ENCODE peak calls at places on chromosome 1, in six cellular contexts. One of them, this sample, is unnamed.

GRCh38 chr1:214880956-214881355 is 201.6 kb upstream of the KCNK2 start:
- DNase-seq in left lung: no peak
- DNase-seq in lung: no peak
- DNase-seq in GM23248: no peak
- DNase-seq in effector memory CD4-positive, alpha-beta T cell: no peak
- DNase-seq in body of pancreas: no peak
- DNase-seq in this sample: no peak

GRCh38 chr1:29454616-29455380 is 218.5 kb downstream of the PTPRU start:
- DNase-seq in left lung: no peak
- DNase-seq in lung: no peak
- DNase-seq in GM23248: no peak
- DNase-seq in effector memory CD4-positive, alpha-beta T cell: no peak
- DNase-seq in body of pancreas: no peak
- DNase-seq in this sample: no peak

GRCh38 chr1:84988588-84988987 is 8.3 kb downstream of the MCOLN2 start:
- DNase-seq in left lung: no peak
- DNase-seq in lung: no peak
- DNase-seq in GM23248: no peak
- DNase-seq in effector memory CD4-positive, alpha-beta T cell: no peak
- DNase-seq in body of pancreas: no peak
- DNase-seq in this sample: no peak

GRCh38 chr1:232223309-232223708 is 406.6 kb downstream of the SIPA1L2 start:
- DNase-seq in left lung: no peak
- DNase-seq in lung: no peak
- DNase-seq in GM23248: no peak
- DNase-seq in effector memory CD4-positive, alpha-beta T cell: no peak
- DNase-seq in body of pancreas: no peak
- DNase-seq in this sample: no peak

GRCh38 chr1:154403300-154403943 is 1.7 kb upstream of the IL6R start:
- DNase-seq in left lung: no peak
- DNase-seq in lung: no peak
- DNase-seq in GM23248: no peak
- DNase-seq in effector memory CD4-positive, alpha-beta T cell: peak
- DNase-seq in body of pancreas: no peak
- DNase-seq in this sample: peak

GRCh38 chr1:166488327-166488726 is 321.5 kb upstream of the FAM78B start:
- DNase-seq in left lung: no peak
- DNase-seq in lung: no peak
- DNase-seq in GM23248: no peak
- DNase-seq in effector memory CD4-positive, alpha-beta T cell: no peak
- DNase-seq in body of pancreas: no peak
- DNase-seq in this sample: no peak

GRCh38 chr1:59759156-59759925 is 55.4 kb upstream of the HOOK1 start:
- DNase-seq in left lung: peak
- DNase-seq in lung: peak
- DNase-seq in GM23248: peak
- DNase-seq in effector memory CD4-positive, alpha-beta T cell: peak
- DNase-seq in body of pancreas: peak
- DNase-seq in this sample: peak

GRCh38 chr1:91511386-91511785 is 10.7 kb downstream of the CDC7 start:
- DNase-seq in left lung: no peak
- DNase-seq in lung: no peak
- DNase-seq in GM23248: peak
- DNase-seq in effector memory CD4-positive, alpha-beta T cell: no peak
- DNase-seq in body of pancreas: no peak
- DNase-seq in this sample: no peak

GRCh38 chr1:193909406-193909805 is 723.0 kb upstream of the B3GALT2 start:
- DNase-seq in left lung: no peak
- DNase-seq in lung: no peak
- DNase-seq in GM23248: no peak
- DNase-seq in effector memory CD4-positive, alpha-beta T cell: no peak
- DNase-seq in body of pancreas: no peak
- DNase-seq in this sample: no peak

GRCh38 chr1:197671920-197672319 is 103.4 kb downstream of the DENND1B start:
- DNase-seq in left lung: no peak
- DNase-seq in lung: no peak
- DNase-seq in GM23248: no peak
- DNase-seq in effector memory CD4-positive, alpha-beta T cell: no peak
- DNase-seq in body of pancreas: no peak
- DNase-seq in this sample: no peak

DNA sequence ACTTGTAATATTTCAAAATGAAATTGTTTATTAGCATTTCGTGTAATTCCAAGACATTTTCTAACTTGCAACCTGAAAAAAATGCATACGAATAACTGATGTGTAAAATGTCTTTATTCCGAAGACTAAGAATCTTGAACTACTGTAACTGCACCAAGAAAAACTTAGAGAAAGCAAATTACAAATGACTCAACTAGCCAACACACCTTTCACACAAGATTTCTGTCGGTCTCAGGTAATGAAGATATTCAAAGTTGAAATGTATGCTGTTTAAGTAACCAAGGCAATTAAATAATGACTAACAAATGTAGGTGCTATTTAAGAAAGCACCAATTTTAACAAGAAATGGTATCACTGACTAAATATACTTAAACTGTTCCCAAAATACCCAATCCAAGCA is 2.1 kb downstream of the CLSTN1 start:
- DNase-seq in left lung: no peak
- DNase-seq in lung: no peak
- DNase-seq in GM23248: no peak
- DNase-seq in effector memory CD4-positive, alpha-beta T cell: no peak
- DNase-seq in body of pancreas: no peak
- DNase-seq in this sample: no peak
- H3K4me3 ChIP-seq in left lung: no peak
- H3K4me3 ChIP-seq in lung: no peak
- H3K4me3 ChIP-seq in GM23248: peak
- H3K4me3 ChIP-seq in effector memory CD4-positive, alpha-beta T cell: no peak
- H3K4me3 ChIP-seq in body of pancreas: no peak
- H3K4me3 ChIP-seq in this sample: no peak

GRCh38 chr1:43622471-43622870 is 27.5 kb upstream of the KDM4A start:
- DNase-seq in left lung: no peak
- DNase-seq in lung: no peak
- DNase-seq in GM23248: peak
- DNase-seq in effector memory CD4-positive, alpha-beta T cell: no peak
- DNase-seq in body of pancreas: no peak
- DNase-seq in this sample: no peak
- H3K27ac ChIP-seq in left lung: no peak
- H3K27ac ChIP-seq in lung: no peak
- H3K27ac ChIP-seq in GM23248: no peak
- H3K27ac ChIP-seq in effector memory CD4-positive, alpha-beta T cell: no peak
- H3K27ac ChIP-seq in body of pancreas: no peak
- H3K27ac ChIP-seq in this sample: no peak

GRCh38 chr1:99713006-99713405 is 53.4 kb downstream of the FRRS1 start:
- DNase-seq in left lung: no peak
- DNase-seq in lung: no peak
- DNase-seq in GM23248: no peak
- DNase-seq in effector memory CD4-positive, alpha-beta T cell: no peak
- DNase-seq in body of pancreas: no peak
- DNase-seq in this sample: no peak
- H3K4me3 ChIP-seq in left lung: no peak
- H3K4me3 ChIP-seq in lung: no peak
- H3K4me3 ChIP-seq in GM23248: no peak
- H3K4me3 ChIP-seq in effector memory CD4-positive, alpha-beta T cell: no peak
- H3K4me3 ChIP-seq in body of pancreas: no peak
- H3K4me3 ChIP-seq in this sample: no peak

GRCh38 chr1:74963120-74963519 is 171.1 kb upstream of the LHX8 start:
- DNase-seq in left lung: no peak
- DNase-seq in lung: no peak
- DNase-seq in GM23248: no peak
- DNase-seq in effector memory CD4-positive, alpha-beta T cell: no peak
- DNase-seq in body of pancreas: no peak
- DNase-seq in this sample: no peak
- H3K27ac ChIP-seq in left lung: no peak
- H3K27ac ChIP-seq in lung: no peak
- H3K27ac ChIP-seq in GM23248: no peak
- H3K27ac ChIP-seq in effector memory CD4-positive, alpha-beta T cell: no peak
- H3K27ac ChIP-seq in body of pancreas: no peak
- H3K27ac ChIP-seq in this sample: no peak

DNA sequence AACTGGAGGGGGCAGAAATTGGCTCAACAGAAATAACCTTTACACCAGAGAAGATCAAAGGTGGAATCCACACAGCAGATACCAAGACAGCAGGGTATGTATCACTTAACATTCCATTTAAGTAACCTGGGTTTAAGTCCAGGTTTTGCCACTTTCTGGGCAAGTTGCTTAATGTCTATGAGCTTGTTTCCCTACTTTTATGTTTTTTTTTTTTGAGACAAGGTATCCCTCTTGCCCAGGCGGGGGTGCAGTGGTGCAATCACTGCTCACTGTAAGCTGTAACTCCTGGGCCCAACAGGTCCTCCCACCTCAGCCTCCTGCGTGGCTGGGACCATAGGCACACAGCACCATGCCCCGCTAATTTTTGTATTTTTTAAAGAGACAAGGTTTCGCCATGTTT is 2.2 kb downstream of the RTCA start:
- DNase-seq in left lung: no peak
- DNase-seq in lung: no peak
- DNase-seq in GM23248: no peak
- DNase-seq in effector memory CD4-positive, alpha-beta T cell: no peak
- DNase-seq in body of pancreas: no peak
- DNase-seq in this sample: no peak
- H3K4me3 ChIP-seq in left lung: no peak
- H3K4me3 ChIP-seq in lung: no peak
- H3K4me3 ChIP-seq in GM23248: no peak
- H3K4me3 ChIP-seq in effector memory CD4-positive, alpha-beta T cell: no peak
- H3K4me3 ChIP-seq in body of pancreas: no peak
- H3K4me3 ChIP-seq in this sample: no peak

GRCh38 chr1:70140894-70141293 is 64.5 kb downstream of the LRRC40 start:
- DNase-seq in left lung: no peak
- DNase-seq in lung: no peak
- DNase-seq in GM23248: peak
- DNase-seq in effector memory CD4-positive, alpha-beta T cell: no peak
- DNase-seq in body of pancreas: no peak
- DNase-seq in this sample: no peak
- H3K27ac ChIP-seq in left lung: peak
- H3K27ac ChIP-seq in lung: no peak
- H3K27ac ChIP-seq in GM23248: peak
- H3K27ac ChIP-seq in effector memory CD4-positive, alpha-beta T cell: no peak
- H3K27ac ChIP-seq in body of pancreas: no peak
- H3K27ac ChIP-seq in this sample: no peak

DNA sequence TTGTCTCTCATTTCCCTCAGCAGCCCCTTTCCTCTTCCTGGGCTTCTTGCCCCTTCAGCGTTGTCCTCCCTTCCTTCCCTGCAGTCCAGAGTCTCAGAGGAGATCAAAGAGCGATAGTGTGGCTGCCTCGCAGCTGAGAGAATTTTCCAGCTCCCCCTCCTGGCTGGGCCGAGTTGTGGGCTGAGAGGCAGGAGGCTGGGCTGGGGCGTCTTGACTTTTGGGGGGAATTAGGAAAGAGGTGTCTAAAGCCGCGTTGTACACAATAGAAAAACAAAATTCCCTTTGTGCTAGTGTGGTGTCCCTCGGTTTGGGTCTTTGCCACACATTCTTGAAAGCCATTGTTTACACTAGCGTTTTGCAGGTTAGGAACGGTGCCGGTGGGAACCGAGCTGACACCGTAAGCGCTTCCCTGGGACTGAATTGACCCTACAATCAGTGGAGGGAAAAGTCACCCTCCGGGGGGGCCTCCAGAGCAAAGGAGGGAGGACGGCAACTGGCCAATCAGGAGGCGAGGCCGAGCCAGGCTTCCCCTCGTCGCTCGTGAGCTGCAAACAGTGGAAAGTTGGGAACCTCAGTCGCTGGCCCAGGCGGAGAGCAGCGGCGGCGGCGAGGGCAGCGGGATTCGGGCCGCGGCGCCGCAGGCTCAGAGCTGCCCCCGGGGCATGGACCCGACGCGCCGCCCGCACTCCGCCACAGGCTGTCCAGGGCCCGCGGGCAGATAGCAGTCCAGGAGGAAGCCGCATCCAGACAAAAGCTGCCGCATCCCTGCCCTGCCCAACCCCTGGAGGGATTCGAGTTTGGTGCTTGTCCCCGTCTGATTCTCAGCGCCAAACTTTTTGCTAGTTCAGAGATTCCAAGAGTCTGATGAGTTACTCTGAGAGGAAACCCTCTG is at the start of gene HMCN1:
- DNase-seq in left lung: peak
- DNase-seq in lung: peak
- DNase-seq in GM23248: peak
- DNase-seq in effector memory CD4-positive, alpha-beta T cell: no peak
- DNase-seq in body of pancreas: peak
- DNase-seq in this sample: peak
- H3K4me3 ChIP-seq in left lung: peak
- H3K4me3 ChIP-seq in lung: peak
- H3K4me3 ChIP-seq in GM23248: peak
- H3K4me3 ChIP-seq in effector memory CD4-positive, alpha-beta T cell: peak
- H3K4me3 ChIP-seq in body of pancreas: no peak
- H3K4me3 ChIP-seq in this sample: peak

This sample was measured in sigmoid colon.